ENCODE peak calls at places on chromosomes 13 and 19, in four cellular contexts. J is H1, X is IMR-90, V is H9. Z is an unnamed sample.

GRCh38 chr19:18063463-18063862 is 23.3 kb downstream of the IL12RB1 start:
- DNase-seq in J (no peak), X (no peak), V (peak; percentile 73), Z (peak; percentile 69)

GRCh38 chr19:28585796-28586195 is 627.2 kb downstream of the UQCRFS1 start:
- DNase-seq in J (no peak), X (no peak), V (no peak), Z (no peak)

GRCh38 chr19:5269279-5269678 is 71.3 kb downstream of the PTPRS start:
- DNase-seq in J (no peak), X (no peak), V (no peak), Z (no peak)

GRCh38 chr13:113410472-113411201 is 42.7 kb downstream of the ADPRHL1 start:
- DNase-seq in J (no peak), X (peak; percentile 93), V (no peak), Z (peak; percentile 59)

GRCh38 chr13:99057310-99057975 is 79.6 kb upstream of the DOCK9 start:
- DNase-seq in J (no peak), X (peak; percentile 31), V (no peak), Z (no peak)

GRCh38 chr19:405138-405965 is 3.6 kb downstream of the C2CD4C start:
- DNase-seq in J (no peak), X (no peak), V (peak; percentile 33), Z (no peak)

GRCh38 chr13:67857581-67858310 is 627.6 kb upstream of the PCDH9 start:
- DNase-seq in J (no peak), X (no peak), V (no peak), Z (no peak)

GRCh38 chr19:54136086-54136863 is 1.3 kb upstream of the CNOT3 start:
- DNase-seq in J (no peak), X (peak; percentile 16), V (no peak), Z (peak; percentile 54)

GRCh38 chr13:45826741-45827140 is 24.8 kb downstream of the SIAH3 start:
- DNase-seq in J (no peak), X (no peak), V (no peak), Z (no peak)

GRCh38 chr19:35120898-35121297 is 5.3 kb downstream of the FXYD3 start:
- DNase-seq in J (no peak), X (no peak), V (no peak), Z (no peak)

GRCh38 chr13:89899302-89900103 is 1448.0 kb upstream of the MIR17HG start:
- DNase-seq in J (no peak), X (no peak), V (no peak), Z (no peak)

GRCh38 chr19:34096020-34096915 is 76.0 kb upstream of the LSM14A start:
- DNase-seq in J (no peak), X (peak; percentile 50), V (peak; percentile 46), Z (peak; percentile 67)

GRCh38 chr19:41510484-41510883 is 65.5 kb upstream of the CEACAM21 start:
- DNase-seq in J (no peak), X (no peak), V (no peak), Z (no peak)

GRCh38 chr13:79423801-79424642 is 18.0 kb upstream of the RBM26 start:
- DNase-seq in J (no peak), X (peak; percentile 63), V (no peak), Z (peak; percentile 47)

GRCh38 chr13:84400711-84401110 is 518.4 kb upstream of the SLITRK1 start:
- DNase-seq in J (no peak), X (peak; percentile 82), V (no peak), Z (no peak)

GRCh38 chr13:98575009-98575866 is 1.7 kb downstream of the STK24 start:
- DNase-seq in J (no peak), X (no peak), V (no peak), Z (peak; percentile 45)

GRCh38 chr13:45333973-45334922 is 6.7 kb downstream of the TPT1 start:
- DNase-seq in J (no peak), X (peak; percentile 62), V (no peak), Z (no peak)

GRCh38 chr19:54021363-54021762 is 29.9 kb downstream of the CACNG6 start:
- DNase-seq in J (no peak), X (no peak), V (no peak), Z (no peak)

GRCh38 chr13:110610955-110611595 is 4.3 kb upstream of the NAXD start:
- DNase-seq in J (no peak), X (peak; percentile 21), V (no peak), Z (no peak)

GRCh38 chr13:51451134-51451466 is 1.7 kb downstream of the INTS6 start:
- DNase-seq in J (no peak), X (no peak), V (no peak), Z (no peak)

GRCh38 chr13:30186644-30187431 is 120.5 kb downstream of the KATNAL1 start:
- DNase-seq in J (no peak), X (peak; percentile 7), V (peak; percentile 43), Z (peak; percentile 55)

GRCh38 chr19:35075202-35076025 is 33.9 kb downstream of the HPN start:
- DNase-seq in J (no peak), X (no peak), V (no peak), Z (no peak)

GRCh38 chr19:45455707-45456499 is 11.9 kb upstream of the FOSB start:
- DNase-seq in J (no peak), X (peak; percentile 99), V (peak; percentile 96), Z (peak; percentile 99)

GRCh38 chr19:52270266-52270885 is 989 bp downstream of the ZNF766 start:
- DNase-seq in J (no peak), X (peak; percentile 17), V (no peak), Z (peak; percentile 16)

GRCh38 chr19:37304190-37304883 is 66.6 kb upstream of the ZNF527 start:
- DNase-seq in J (no peak), X (no peak), V (peak; percentile 76), Z (peak; percentile 78)

GRCh38 chr19:33890569-33890968 is 93.9 kb downstream of the KCTD15 start:
- DNase-seq in J (no peak), X (no peak), V (no peak), Z (no peak)

GRCh38 chr13:56718791-56719190 is 421.9 kb upstream of the PRR20A start:
- DNase-seq in J (no peak), X (no peak), V (no peak), Z (peak; percentile 71)

GRCh38 chr13:34044041-34044440 is 226.1 kb downstream of the RFC3 start:
- DNase-seq in J (no peak), X (no peak), V (no peak), Z (peak; percentile 69)

GRCh38 chr19:42005504-42005903 is 11.5 kb upstream of the ATP1A3 start:
- DNase-seq in J (no peak), X (no peak), V (no peak), Z (no peak)

GRCh38 chr13:102003848-102004570 is 397.8 kb downstream of the FGF14 start:
- DNase-seq in J (no peak), X (no peak), V (no peak), Z (no peak)
- H3K56ac ChIP-seq in J (no peak overlapping the region), X (no peak overlapping the region), V (no peak overlapping the region), Z (no peak overlapping the region)

GRCh38 chr19:8580710-8581281 is 3.6 kb upstream of the MYO1F start:
- DNase-seq in J (peak; percentile 57), X (peak; percentile 66), V (peak; percentile 89), Z (peak; percentile 90)
- H3K18ac ChIP-seq in J (peak overlapping the region; percentile 51), X (no peak overlapping the region), V (no peak overlapping the region), Z (peak overlapping the region; percentile 21)

GRCh38 chr19:36121486-36122124 is 6.3 kb downstream of the TBCB start:
- DNase-seq in J (no peak), X (no peak), V (no peak), Z (no peak)
- H3K23ac ChIP-seq in J (no peak overlapping the region), X (no peak overlapping the region), V (no peak overlapping the region), Z (no peak overlapping the region)

GRCh38 chr13:42002066-42002465 is 41.2 kb upstream of the VWA8 start:
- DNase-seq in J (no peak), X (no peak), V (no peak), Z (no peak)
- H3K56ac ChIP-seq in J (no peak overlapping the region), X (no peak overlapping the region), V (no peak overlapping the region), Z (no peak overlapping the region)

GRCh38 chr19:2575734-2576481 is 100.0 kb downstream of the GADD45B start:
- DNase-seq in J (no peak), X (peak; percentile 69), V (no peak), Z (no peak)
- H3K18ac ChIP-seq in J (no peak overlapping the region), X (peak overlapping the region; percentile 8), V (peak overlapping the region; percentile 71), Z (no peak overlapping the region)